ENCODE peak calls at places on chromosomes 7 and 10, in six cellular contexts. W is neuronal stem cell, O is IMR-90, A is trophoblast cell, E is H9, G is H1. V is an unnamed sample.

GRCh38 chr7:152006336-152006735 is 19.1 kb upstream of the GALNT11 start:
- DNase-seq in G (no peak), W (no peak), O (no peak), E (no peak), A (no peak), V (no peak)

GRCh38 chr7:127780489-127780888 is 128.5 kb downstream of the SND1 start:
- DNase-seq in O (no peak), G (no peak), E (no peak), W (no peak), A (no peak), V (no peak)

GRCh38 chr7:131557521-131558385 is 1.3 kb upstream of the PODXL start:
- DNase-seq in E (peak), W (peak), G (peak), A (no peak), O (no peak), V (peak)

GRCh38 chr7:129635300-129636029 is 23.9 kb downstream of the NRF1 start:
- DNase-seq in A (peak), G (no peak), W (peak), E (peak), O (peak), V (peak)

GRCh38 chr10:110356628-110357245 is 52.0 kb upstream of the SMNDC1 start:
- DNase-seq in O (peak), W (no peak), G (no peak), A (peak), E (no peak), V (peak)

GRCh38 chr10:35268791-35269257 is 67.5 kb upstream of the CCNY start:
- DNase-seq in G (no peak), O (no peak), A (peak), W (no peak), E (no peak), V (no peak)

GRCh38 chr7:79211724-79212123 is 241.7 kb downstream of the MAGI2 start:
- DNase-seq in E (no peak), G (no peak), O (peak), A (no peak), W (no peak), V (peak)

GRCh38 chr7:48822138-48822537 is 102.2 kb upstream of the CDC14C start:
- DNase-seq in G (no peak), E (no peak), A (no peak), W (no peak), O (no peak), V (no peak)

GRCh38 chr7:157501576-157501975 is 164.8 kb downstream of the DNAJB6 start:
- DNase-seq in O (no peak), W (no peak), E (peak), A (no peak), G (no peak), V (no peak)

GRCh38 chr7:98867271-98867701 is 2.5 kb downstream of the TMEM130 start:
- DNase-seq in G (no peak), W (no peak), A (peak), O (peak), E (no peak), V (no peak)

GRCh38 chr10:69004821-69005220 is 16.2 kb downstream of the KIFBP start:
- DNase-seq in W (no peak), E (no peak), A (no peak), G (no peak), O (peak), V (peak)

GRCh38 chr7:51219261-51219988 is 97.2 kb downstream of the COBL start:
- DNase-seq in O (no peak), G (no peak), E (peak), A (no peak), W (no peak), V (no peak)

GRCh38 chr10:80204801-80205477 is 398 bp downstream of the ANXA11 start:
- DNase-seq in A (no peak), G (no peak), O (peak), W (no peak), E (no peak), V (peak)

GRCh38 chr7:33854178-33854577 is 51.2 kb upstream of the BMPER start:
- DNase-seq in W (no peak), G (no peak), A (no peak), O (peak), E (no peak), V (peak)

GRCh38 chr10:7306147-7306546 is 104.7 kb downstream of the SFMBT2 start:
- DNase-seq in W (no peak), G (no peak), O (peak), E (no peak), A (no peak), V (no peak)

GRCh38 chr7:84060760-84061261 is 133.8 kb downstream of the SEMA3A start:
- DNase-seq in G (no peak), O (peak), A (no peak), W (no peak), E (no peak), V (peak)

GRCh38 chr10:107163904-107164861 is at the start of gene SORCS1:
- DNase-seq in O (no peak), W (peak), E (peak), A (no peak), G (no peak), V (no peak)

GRCh38 chr7:46123-46829 is 146.1 kb upstream of the FAM20C start:
- DNase-seq in G (no peak), A (no peak), O (no peak), W (no peak), E (no peak), V (no peak)

GRCh38 chr7:150902078-150903033 is 50.0 kb downstream of the AOC1 start:
- DNase-seq in W (no peak), A (no peak), O (no peak), E (no peak), G (no peak), V (no peak)

GRCh38 chr7:29247232-29247961 is 52.8 kb downstream of the CHN2 start:
- DNase-seq in G (no peak), A (no peak), E (no peak), W (no peak), O (no peak), V (no peak)

GRCh38 chr7:44847509-44847919 is 373 bp downstream of the H2AZ2 start:
- DNase-seq in G (peak), E (no peak), O (peak), W (no peak), A (peak), V (peak)

GRCh38 chr7:146772581-146772980 is 656.0 kb downstream of the CNTNAP2 start:
- DNase-seq in O (no peak), A (no peak), G (peak), W (peak), E (peak), V (no peak)

GRCh38 chr7:90879924-90880323 is 283.8 kb downstream of the CDK14 start:
- DNase-seq in E (no peak), W (no peak), O (no peak), G (no peak), A (no peak), V (no peak)

GRCh38 chr10:90847436-90847835 is 10.4 kb downstream of the HTR7 start:
- DNase-seq in O (peak), W (no peak), E (no peak), G (no peak), A (peak), V (no peak)

GRCh38 chr10:32139223-32140073 is 83.2 kb upstream of the KIF5B start:
- DNase-seq in W (peak), G (peak), E (peak), A (peak), O (peak), V (peak)

GRCh38 chr7:154777489-154777888 is 225.4 kb downstream of the PAXIP1 start:
- DNase-seq in O (no peak), G (no peak), W (no peak), A (no peak), E (no peak), V (no peak)

GRCh38 chr7:103343758-103344452 is 662 bp downstream of the DNAJC2 start:
- DNase-seq in A (no peak), W (no peak), E (no peak), O (peak), G (no peak), V (peak)

GRCh38 chr7:362416-363096 is 72.6 kb downstream of the FOXL3 start:
- DNase-seq in A (no peak), W (no peak), G (no peak), O (peak), E (no peak), V (no peak)

GRCh38 chr7:151252961-151253691 is 4.6 kb upstream of the SMARCD3 start:
- DNase-seq in W (peak), O (no peak), G (no peak), A (no peak), E (no peak), V (peak)

GRCh38 chr7:1997537-1998076 is 235.1 kb downstream of the MAD1L1 start:
- DNase-seq in E (no peak), W (no peak), G (no peak), O (no peak), A (no peak), V (no peak)

GRCh38 chr7:51727441-51727840 is 410.8 kb upstream of the COBL start:
- DNase-seq in A (no peak), W (no peak), G (no peak), O (no peak), E (no peak), V (no peak)

DNA sequence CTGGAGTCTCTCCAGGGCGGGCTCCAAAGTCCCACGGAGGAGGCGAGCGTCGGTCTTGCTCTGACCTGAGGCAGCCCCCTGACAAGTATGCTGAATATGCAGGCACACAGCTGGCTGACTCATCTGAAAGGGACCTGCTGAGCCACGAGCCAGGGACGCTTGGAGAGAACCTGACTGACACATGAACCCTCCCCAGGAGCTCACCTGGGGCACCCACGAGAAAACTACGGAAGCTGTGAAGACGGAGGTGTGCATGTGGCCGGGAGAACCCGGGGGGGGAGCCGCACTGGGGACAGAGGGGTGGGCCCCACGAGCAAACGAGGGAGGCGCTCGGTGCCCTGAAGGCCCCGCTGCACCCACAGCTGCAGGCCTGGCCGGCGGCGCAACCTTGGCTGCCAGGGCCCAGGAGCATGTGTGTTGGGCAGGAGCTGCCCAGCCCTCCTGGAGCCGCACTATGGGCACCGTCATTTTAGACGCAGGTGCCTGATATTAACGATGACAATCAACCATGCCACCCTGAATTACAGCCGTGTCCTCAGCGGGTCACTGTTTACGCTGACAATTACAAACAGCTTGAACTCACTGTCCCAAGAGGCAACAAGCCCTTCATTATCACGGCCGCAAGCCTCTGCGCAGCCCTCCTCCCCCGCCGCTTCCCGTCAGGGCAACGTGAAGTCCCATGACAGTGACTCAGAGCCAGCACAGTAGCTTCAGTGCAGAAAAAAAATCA is 64.7 kb downstream of the DIP2C start:
- DNase-seq in W (no peak), A (peak), G (peak), E (peak), O (peak), V (peak)
- H3K9ac ChIP-seq in W (peak), A (no peak), G (no peak), E (no peak), O (no peak), V (peak)

GRCh38 chr10:3866347-3866746 is 81.3 kb upstream of the KLF6 start:
- DNase-seq in G (no peak), E (no peak), O (no peak), A (no peak), W (no peak), V (no peak)

GRCh38 chr10:3868274-3868669 is 83.3 kb upstream of the KLF6 start:
- DNase-seq in W (no peak), O (no peak), A (peak), E (no peak), G (no peak), V (no peak)

GRCh38 chr10:3865565-3865964 is 80.6 kb upstream of the KLF6 start:
- DNase-seq in O (no peak), G (no peak), E (no peak), A (no peak), W (no peak), V (no peak)

GRCh38 chr10:3869036-3869435 is 84.0 kb upstream of the KLF6 start:
- DNase-seq in E (no peak), W (no peak), A (no peak), O (no peak), G (no peak), V (no peak)

GRCh38 chr10:3867454-3868273 is 82.7 kb upstream of the KLF6 start:
- DNase-seq in W (no peak), G (no peak), O (peak), E (no peak), A (no peak), V (no peak)
- H3K14ac ChIP-seq in W (no peak), G (no peak), O (peak), E (no peak), A (no peak), V (no peak)

GRCh38 chr7:82056282-82056681 is 286.4 kb upstream of the HGF start:
- DNase-seq in W (no peak), O (peak), A (no peak), E (no peak), G (no peak), V (no peak)
- H3K18ac ChIP-seq in W (no peak), O (no peak), A (no peak), E (no peak), G (no peak), V (no peak)

GRCh38 chr10:28818645-28819036 is 141.3 kb downstream of the BAMBI start:
- DNase-seq in A (no peak), G (no peak), O (no peak), E (no peak), W (no peak), V (peak)
- H3K9ac ChIP-seq in A (no peak), G (no peak), O (no peak), E (no peak), W (no peak), V (no peak)

DNA sequence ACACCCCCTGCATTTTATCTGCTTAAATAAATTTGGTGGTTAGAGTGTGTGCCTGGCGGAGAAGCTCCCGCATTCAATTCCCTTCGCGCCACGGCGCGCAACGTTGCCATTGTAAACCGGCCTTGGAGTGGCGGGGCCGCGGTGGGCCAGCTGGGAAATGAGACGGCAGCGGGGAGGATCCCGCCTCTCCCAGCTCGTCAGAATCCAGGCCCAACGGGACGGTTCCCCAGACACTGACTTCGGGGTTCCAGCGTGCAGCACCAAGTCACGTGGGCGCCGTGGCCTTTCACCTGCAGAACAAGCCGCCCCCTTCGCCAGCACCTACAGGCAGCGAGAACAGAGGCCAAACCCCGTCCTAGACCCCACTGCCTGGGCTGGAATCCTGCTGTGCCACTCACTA is 103.4 kb downstream of the GRID1 start:
- DNase-seq in W (no peak), G (no peak), A (no peak), O (no peak), E (peak), V (no peak)
- H3K14ac ChIP-seq in W (no peak), G (no peak), A (no peak), O (no peak), E (no peak), V (no peak)

GRCh38 chr7:112708236-112708635 is 82.0 kb downstream of the TMEM168 start:
- DNase-seq in A (no peak), G (no peak), O (no peak), W (peak), E (no peak), V (no peak)
- H3K18ac ChIP-seq in A (no peak), G (no peak), O (no peak), W (no peak), E (no peak), V (no peak)

GRCh38 chr10:24952701-24953349 is 419 bp upstream of the PRTFDC1 start:
- DNase-seq in A (no peak), W (peak), G (no peak), O (peak), E (peak), V (peak)
- H3K9ac ChIP-seq in A (no peak), W (peak), G (peak), O (peak), E (peak), V (peak)

GRCh38 chr7:106717254-106717996 is 56.5 kb upstream of the CCDC71L start:
- DNase-seq in A (no peak), O (peak), E (no peak), W (no peak), G (no peak), V (peak)
- H3K14ac ChIP-seq in A (no peak), O (peak), E (no peak), W (no peak), G (no peak), V (no peak)

GRCh38 chr10:74178042-74178791 is 27.2 kb downstream of the ADK start:
- DNase-seq in W (no peak), G (no peak), A (no peak), E (no peak), O (no peak), V (no peak)

GRCh38 chr10:74177140-74177677 is 26.2 kb downstream of the ADK start:
- DNase-seq in W (no peak), A (peak), E (no peak), G (no peak), O (peak), V (peak)

GRCh38 chr10:74175510-74176379 is 24.7 kb downstream of the ADK start:
- DNase-seq in G (no peak), W (no peak), E (no peak), A (no peak), O (no peak), V (no peak)

GRCh38 chr10:74174533-74174932 is 23.5 kb downstream of the ADK start:
- DNase-seq in G (no peak), O (no peak), E (no peak), W (no peak), A (no peak), V (no peak)

DNA sequence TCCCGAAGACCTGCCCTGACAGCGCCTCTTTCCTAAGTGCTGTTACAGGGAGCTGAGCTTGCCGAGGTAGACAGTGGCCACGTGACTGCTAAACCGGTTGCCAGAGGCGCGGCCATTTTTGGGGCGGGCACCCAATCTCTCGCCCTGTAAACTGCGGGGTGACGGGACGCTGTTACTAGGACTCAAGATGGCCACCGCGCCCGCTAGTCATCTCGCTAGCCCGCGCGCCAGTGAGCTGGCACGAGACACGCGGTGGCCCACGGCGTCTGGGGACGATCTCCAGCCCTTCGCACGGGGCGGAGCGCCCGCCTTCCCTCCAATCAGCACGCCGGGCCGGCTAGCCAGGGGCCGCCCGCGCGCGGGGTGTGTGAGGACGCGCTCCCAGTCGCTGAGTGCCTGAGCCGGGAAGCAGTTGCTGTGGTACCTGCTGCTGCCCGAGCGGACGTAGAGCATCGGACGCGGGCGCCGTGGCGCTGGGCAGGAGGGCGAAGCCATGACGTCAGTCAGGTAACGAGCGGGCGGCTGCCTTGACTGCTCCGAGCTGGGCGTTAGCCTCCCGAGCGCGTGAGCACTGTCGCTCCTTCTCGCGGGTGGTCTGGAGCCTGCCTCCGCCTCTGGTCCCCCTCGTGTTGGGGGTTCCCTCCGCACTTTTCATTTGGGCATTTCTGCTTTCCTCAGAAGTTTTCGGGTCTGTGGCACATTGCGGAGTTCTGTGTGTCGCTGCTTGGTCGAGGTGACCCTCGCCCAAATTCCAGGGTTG is 25.5 kb downstream of the ADK start:
- DNase-seq in O (peak), E (peak), G (peak), W (peak), A (peak), V (peak)
- H3K18ac ChIP-seq in O (peak), E (peak), G (peak), W (peak), A (peak), V (peak)

DNA sequence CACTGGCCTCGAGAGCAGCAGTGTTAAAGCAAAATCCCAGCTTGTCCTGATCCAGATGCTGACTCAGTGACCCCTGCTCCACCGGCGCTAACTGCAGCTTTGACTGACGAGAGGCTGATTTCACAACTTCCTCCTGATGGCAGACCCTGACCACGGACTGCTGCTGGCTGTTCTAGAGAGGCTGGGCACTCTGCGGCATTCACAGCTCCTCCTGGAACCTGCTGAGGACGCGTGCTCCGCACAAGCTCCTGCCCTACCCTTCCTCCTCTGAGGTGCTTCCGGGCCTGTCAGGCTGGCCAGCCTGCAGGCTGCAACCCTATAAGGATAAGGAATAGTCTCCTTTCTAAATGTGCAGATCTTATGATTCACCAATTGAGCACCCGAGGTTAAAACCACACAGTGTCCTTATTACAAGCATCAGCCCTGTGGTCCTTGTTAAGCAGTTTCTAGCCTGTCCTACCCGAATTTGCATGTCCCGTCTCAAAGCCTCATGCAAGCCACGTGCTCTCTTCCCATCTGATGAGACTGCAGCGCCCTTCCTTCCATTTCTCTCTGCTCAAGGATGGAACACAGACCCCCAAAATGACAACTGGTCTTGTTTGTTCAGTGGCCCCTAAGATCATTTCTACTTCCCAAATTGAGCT is 35.5 kb upstream of the NCAPG2 start:
- DNase-seq in A (peak), O (peak), W (no peak), E (no peak), G (no peak), V (peak)
- H3K9ac ChIP-seq in A (no peak), O (peak), W (no peak), E (no peak), G (no peak), V (peak)

V was measured in mesenchymal stem cell.